ENCODE peak calls at places on chromosomes 1 and 21, in nine cellular contexts. I, J, S, U, E, P, V, R and Q are unnamed samples. For H3K4me1 and H3K9me3, the result is how much of the 10 kb centered on the place peaks cover.

GRCh38 chr1:20697560-20697959 is 20.2 kb downstream of the KIF17 start:
- DNase-seq in U (no peak), V (no peak), J (no peak), P (no peak), S (peak), I (no peak), E (no peak), R (no peak), Q (no peak)

GRCh38 chr1:218787826-218788225 is 385.9 kb upstream of the LYPLAL1 start:
- DNase-seq in S (no peak), R (no peak), I (no peak), P (no peak), E (no peak), V (no peak), J (no peak), U (no peak), Q (no peak)

GRCh38 chr1:214260561-214261205 is 20.3 kb upstream of the SMYD2 start:
- DNase-seq in P (no peak), J (no peak), S (no peak), R (no peak), I (no peak), U (no peak), V (no peak), E (no peak), Q (no peak)

GRCh38 chr1:26274801-26275425 is 5.0 kb upstream of the SH3BGRL3 start:
- DNase-seq in J (no peak), I (no peak), V (no peak), P (no peak), R (no peak), S (no peak), U (no peak), E (no peak), Q (no peak)

GRCh38 chr1:201009967-201010645 is 13.4 kb downstream of the KIF21B start:
- DNase-seq in E (no peak), P (no peak), R (no peak), V (no peak), J (no peak), S (no peak), U (no peak), I (no peak), Q (no peak)

GRCh38 chr1:221706862-221707582 is 34.9 kb downstream of the DUSP10 start:
- DNase-seq in U (no peak), R (no peak), E (no peak), S (no peak), J (no peak), P (no peak), I (no peak), V (no peak), Q (no peak)

GRCh38 chr1:104706631-104707147 is 957.0 kb downstream of the AMY1C start:
- DNase-seq in R (no peak), V (no peak), E (no peak), P (no peak), I (no peak), S (no peak), U (no peak), J (peak), Q (no peak)

GRCh38 chr1:152520561-152521090 is 6.3 kb downstream of the CRCT1 start:
- DNase-seq in P (no peak), R (no peak), V (no peak), U (no peak), E (no peak), I (no peak), J (no peak), S (no peak), Q (no peak)

GRCh38 chr1:209965996-209966395 is 28.0 kb downstream of the SYT14 start:
- DNase-seq in U (no peak), S (no peak), P (no peak), V (no peak), E (no peak), J (no peak), R (no peak), I (no peak), Q (no peak)

GRCh38 chr21:45756029-45756428 is 112.5 kb downstream of the PCBP3 start:
- DNase-seq in P (no peak), U (no peak), V (no peak), I (no peak), J (no peak), S (no peak), R (no peak), E (no peak), Q (no peak)

GRCh38 chr1:17094664-17095063 is 24.6 kb downstream of the PADI2 start:
- DNase-seq in E (no peak), P (no peak), R (no peak), J (no peak), V (no peak), U (no peak), I (no peak), S (no peak), Q (no peak)

GRCh38 chr1:34645919-34646318 is 108.9 kb upstream of the GJB5 start:
- DNase-seq in V (no peak), U (no peak), I (no peak), P (no peak), S (no peak), R (no peak), J (no peak), E (no peak), Q (no peak)

GRCh38 chr1:2032737-2033136 is 13.6 kb downstream of the GABRD start:
- DNase-seq in I (no peak), U (no peak), R (no peak), J (peak), P (no peak), S (no peak), E (no peak), V (no peak), Q (no peak)

GRCh38 chr1:211783897-211784296 is 46.7 kb downstream of the LPGAT1 start:
- DNase-seq in I (no peak), P (no peak), R (no peak), E (no peak), J (no peak), U (no peak), S (no peak), V (no peak), Q (no peak)

GRCh38 chr1:147541672-147542548 is 609 bp downstream of the BCL9 start:
- DNase-seq in S (peak), E (peak), P (peak), J (peak), R (peak), I (no peak), U (peak), V (peak), Q (peak)

GRCh38 chr1:35715568-35716002 is 3.1 kb downstream of the C1orf216 start:
- DNase-seq in U (peak), V (peak), R (peak), E (peak), P (peak), J (peak), S (peak), I (peak), Q (peak)

GRCh38 chr21:37659874-37660273 is 256.4 kb downstream of the KCNJ6 start:
- DNase-seq in P (no peak), S (no peak), E (no peak), R (no peak), J (no peak), I (no peak), U (no peak), V (no peak), Q (no peak)

GRCh38 chr1:204573563-204573925 is 57.3 kb downstream of the MDM4 start:
- DNase-seq in I (no peak), R (no peak), V (no peak), P (no peak), E (no peak), J (no peak), U (no peak), S (no peak), Q (no peak)

GRCh38 chr1:118333601-118334241 is 148.7 kb upstream of the SPAG17 start:
- DNase-seq in R (no peak), I (no peak), J (no peak), U (no peak), V (no peak), E (no peak), P (no peak), S (no peak), Q (no peak)

GRCh38 chr1:99084562-99084961 is 79.9 kb upstream of the PLPPR5 start:
- DNase-seq in S (no peak), U (no peak), V (no peak), R (no peak), I (no peak), J (no peak), P (no peak), E (no peak), Q (no peak)

GRCh38 chr1:243713470-243714186 is 136.4 kb downstream of the AKT3 start:
- DNase-seq in R (no peak), U (no peak), S (no peak), J (peak), I (no peak), P (no peak), V (no peak), E (no peak), Q (no peak)

GRCh38 chr21:31490471-31490870 is 146.4 kb upstream of the TIAM1 start:
- DNase-seq in U (no peak), R (no peak), S (no peak), E (no peak), J (peak), V (no peak), I (no peak), P (no peak), Q (no peak)

GRCh38 chr1:87685366-87686136 is 356.9 kb downstream of the LMO4 start:
- DNase-seq in V (no peak), S (no peak), P (no peak), R (no peak), E (no peak), I (no peak), U (no peak), J (peak), Q (no peak)

GRCh38 chr1:92211166-92211565 is 6.5 kb upstream of the C1orf146 start:
- DNase-seq in I (no peak), R (no peak), E (no peak), V (no peak), S (no peak), P (no peak), J (no peak), U (no peak), Q (no peak)

GRCh38 chr1:37763791-37764741 is 854 bp downstream of the EPHA10 start:
- DNase-seq in I (no peak), E (no peak), J (peak), V (peak), S (no peak), U (no peak), P (no peak), R (peak), Q (no peak)

GRCh38 chr1:234631721-234632125 is 21.7 kb upstream of the IRF2BP2 start:
- DNase-seq in P (no peak), V (peak), U (no peak), E (no peak), I (no peak), S (no peak), J (no peak), R (no peak), Q (no peak)

GRCh38 chr1:110631836-110632620 is 25.9 kb upstream of the KCNA2 start:
- DNase-seq in R (no peak), V (no peak), J (no peak), E (no peak), I (no peak), U (no peak), P (no peak), S (no peak), Q (no peak)

GRCh38 chr1:150397392-150398032 is 33.6 kb downstream of the RPRD2 start:
- DNase-seq in U (no peak), S (no peak), J (no peak), I (no peak), R (no peak), V (no peak), P (no peak), E (no peak), Q (no peak)

GRCh38 chr1:160884579-160884978 is 401 bp downstream of the ITLN1 start:
- DNase-seq in R (no peak), V (no peak), S (no peak), I (no peak), U (no peak), P (no peak), E (no peak), J (peak), Q (no peak)

GRCh38 chr1:234777850-234778214 is 167.9 kb upstream of the IRF2BP2 start:
- DNase-seq in U (no peak), I (no peak), P (no peak), S (no peak), E (no peak), V (peak), J (no peak), R (peak), Q (no peak)

DNA sequence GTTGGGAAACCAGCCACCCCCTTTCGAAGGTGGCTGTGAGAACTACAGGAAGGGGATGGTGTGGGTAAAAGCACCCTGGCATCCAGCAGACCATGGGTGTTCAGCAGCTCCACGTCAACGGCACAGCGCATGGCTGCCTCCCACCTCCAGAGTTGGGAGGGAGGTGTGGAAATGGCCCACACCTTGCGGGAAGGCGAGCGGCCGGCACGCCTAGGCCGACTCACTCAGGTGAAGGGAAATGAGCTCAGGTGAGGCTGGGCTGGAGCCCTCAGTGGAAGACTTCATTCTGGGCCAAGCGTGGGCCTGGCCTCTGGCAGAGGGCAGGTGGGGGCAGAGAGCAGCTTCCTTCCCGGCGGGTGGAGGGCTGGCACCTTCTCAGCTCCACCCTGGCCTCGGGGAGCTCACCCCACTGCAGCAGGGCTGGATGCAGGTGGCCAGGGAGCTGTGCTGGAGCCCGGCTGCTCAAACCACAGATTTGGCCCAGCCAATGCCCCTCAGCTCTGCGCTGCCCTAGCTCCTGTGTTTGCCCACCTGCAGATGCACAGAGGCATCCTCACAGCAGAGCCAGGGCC is 24.8 kb upstream of the ALDH4A1 start:
- DNase-seq in S (no peak), R (no peak), V (no peak), E (no peak), U (no peak), I (peak), J (no peak), P (no peak), Q (peak)
- H3K4me3 ChIP-seq in S (no peak), R (no peak), V (no peak), E (peak), U (peak), I (peak), J (no peak), P (no peak), Q (peak)

DNA sequence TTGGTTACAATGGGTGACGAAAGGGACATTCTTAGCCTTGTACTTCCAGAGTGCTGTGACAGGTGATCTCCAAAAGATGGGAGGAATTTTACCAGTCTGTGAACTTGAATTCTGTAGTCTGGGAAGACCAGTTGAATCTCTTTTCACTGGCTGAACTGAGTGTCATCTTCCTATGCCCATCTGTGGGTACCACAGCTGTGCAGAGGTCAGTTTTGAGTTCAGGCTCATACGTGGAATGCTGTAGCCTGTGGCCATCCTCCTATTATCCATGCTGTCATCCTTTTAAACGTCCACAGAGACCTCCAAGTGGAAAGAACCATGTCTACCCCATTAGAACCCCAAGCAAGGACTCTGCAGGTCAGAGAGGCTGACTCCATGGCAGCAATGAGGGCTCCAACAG is 32.1 kb downstream of the TMEM51 start:
- DNase-seq in V (no peak), S (no peak), U (no peak), P (no peak), I (no peak), E (no peak), R (no peak), J (no peak), Q (no peak)
- H3K4me1 ChIP-seq in V (under half), S (under half), U (under half), P (under half), I (under half), E (under half), R (half or more), J (under half), Q (under half)

DNA sequence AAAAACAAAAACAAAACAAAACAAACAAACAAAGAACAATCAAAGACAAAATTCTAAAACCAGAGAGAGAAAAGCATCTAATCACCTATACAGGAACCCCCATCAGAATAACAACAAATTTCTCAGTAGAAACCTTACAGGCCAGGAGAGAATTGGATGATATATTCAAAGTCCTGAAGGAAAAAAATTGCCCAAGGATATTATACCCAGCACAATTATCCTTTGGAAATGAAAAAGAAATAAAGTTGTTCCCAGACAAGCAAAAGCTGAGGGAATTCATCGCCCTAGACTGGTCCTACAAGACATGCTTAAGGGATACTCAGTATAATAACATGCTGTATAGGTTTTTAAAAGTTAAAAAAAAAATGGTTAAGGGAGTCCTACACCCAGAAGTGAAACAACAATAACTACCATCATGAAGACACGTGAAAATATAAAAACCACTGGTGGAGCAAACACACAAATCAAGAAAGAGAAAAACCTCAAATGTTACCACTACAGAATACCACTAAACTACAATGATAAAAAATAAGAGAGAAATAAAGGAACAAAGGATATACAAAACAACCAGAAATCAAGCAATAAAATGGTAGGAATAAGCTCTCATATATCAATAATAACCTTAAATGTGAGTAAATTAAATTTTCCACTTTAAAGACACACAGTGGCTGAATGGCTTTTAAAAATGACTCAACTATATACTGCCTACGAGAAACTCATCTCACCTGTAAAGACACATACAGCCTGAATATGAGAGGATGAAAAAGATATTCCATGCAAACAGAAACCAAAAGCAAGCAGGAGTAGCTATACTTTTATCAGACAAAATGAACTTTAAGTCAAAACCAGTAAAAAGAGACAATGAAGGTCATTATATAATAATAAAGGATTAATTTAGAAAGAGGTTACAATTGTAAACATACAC is 121.9 kb downstream of the ACBD6 start:
- DNase-seq in S (no peak), R (no peak), I (no peak), P (no peak), V (no peak), J (no peak), E (no peak), U (no peak), Q (no peak)
- H3K9me3 ChIP-seq in S (under half), R (under half), I (under half), P (half or more), V (under half), J (under half), E (half or more), U (under half), Q (under half)

DNA sequence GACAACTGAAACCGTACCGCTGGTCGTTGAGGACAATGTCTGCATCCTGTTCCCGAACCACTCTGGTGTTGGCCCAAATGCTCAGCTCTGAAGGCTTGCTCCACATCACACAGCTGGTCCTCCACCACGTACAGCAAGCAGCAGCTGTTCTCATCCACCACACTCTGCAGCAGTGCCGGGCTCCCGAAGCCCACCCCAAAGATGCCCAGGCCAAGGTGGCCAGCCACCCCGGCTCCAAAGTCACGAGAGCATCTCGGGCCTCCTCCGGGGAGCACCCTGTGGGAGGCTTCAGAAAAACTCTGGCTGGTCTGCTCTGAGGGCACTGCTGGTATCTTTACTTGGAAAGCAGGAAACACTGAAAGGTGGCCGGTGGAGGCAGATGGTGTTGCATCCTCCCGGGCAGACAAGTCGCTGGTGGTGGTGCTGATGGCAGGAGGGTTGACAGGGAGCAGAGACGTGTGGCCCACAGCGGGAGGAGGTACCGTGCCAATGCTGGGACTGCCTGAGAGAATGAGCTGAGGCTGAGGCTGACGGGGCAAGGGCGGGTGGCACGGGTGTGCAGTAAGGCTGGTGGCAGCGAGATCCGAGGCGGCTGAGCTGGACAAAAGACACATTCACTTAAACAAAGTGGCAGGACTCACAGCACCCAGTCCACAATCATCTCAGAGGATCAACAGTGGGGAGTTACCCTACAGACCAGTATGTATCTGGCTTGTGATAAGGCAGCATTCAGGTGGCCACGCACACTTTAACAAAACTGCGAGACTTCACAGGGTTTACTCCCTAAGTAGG is 6.5 kb upstream of the CCDC27 start:
- DNase-seq in I (no peak), U (no peak), J (peak), E (no peak), R (peak), S (peak), P (no peak), V (no peak), Q (no peak)
- H3K4me3 ChIP-seq in I (no peak), U (no peak), J (no peak), E (peak), R (no peak), S (peak), P (peak), V (no peak), Q (peak)

GRCh38 chr1:180498594-180498993 is 3.8 kb downstream of the ACBD6 start:
- DNase-seq in E (no peak), J (no peak), P (no peak), I (no peak), R (no peak), S (no peak), V (no peak), U (no peak), Q (no peak)
- H3K4me1 ChIP-seq in E (under half), J (under half), P (under half), I (under half), R (under half), S (under half), V (under half), U (under half), Q (under half)

GRCh38 chr1:96723372-96723771 is 1.8 kb downstream of the PTBP2 start:
- DNase-seq in I (no peak), S (no peak), J (no peak), U (no peak), P (no peak), V (no peak), R (no peak), E (no peak), Q (peak)

GRCh38 chr1:96722161-96722908 is 751 bp downstream of the PTBP2 start:
- DNase-seq in U (peak), J (peak), S (peak), I (no peak), V (peak), P (peak), R (peak), E (peak), Q (no peak)

GRCh38 chr1:96730574-96731298 is 9.2 kb downstream of the PTBP2 start:
- DNase-seq in P (no peak), I (no peak), J (no peak), U (no peak), R (no peak), V (no peak), S (no peak), E (no peak), Q (no peak)

DNA sequence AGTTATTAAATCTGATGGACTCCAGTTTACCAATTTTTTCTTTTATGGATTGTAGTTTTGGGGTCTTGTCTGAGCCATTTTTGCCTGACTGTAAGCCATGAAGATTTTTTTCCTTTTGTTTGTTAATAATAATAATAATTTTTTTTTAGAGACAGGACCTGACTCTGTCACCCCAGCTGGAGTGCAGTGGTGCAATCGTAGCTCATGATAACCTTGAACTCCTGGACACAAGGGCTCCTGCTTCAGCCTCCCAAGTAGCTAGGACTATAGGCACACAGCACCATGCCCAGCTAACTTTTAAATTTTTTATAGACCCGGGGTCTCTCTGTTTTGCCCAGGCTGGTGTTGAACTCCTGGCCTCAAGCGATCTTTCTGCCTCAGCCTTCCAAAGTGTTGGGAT is 6.3 kb downstream of the PTBP2 start:
- DNase-seq in I (no peak), V (no peak), S (no peak), J (no peak), P (no peak), U (no peak), R (no peak), E (no peak), Q (no peak)
- H3K9me3 ChIP-seq in I (under half), V (under half), S (under half), J (under half), P (under half), U (under half), R (under half), E (under half), Q (under half)